ENCODE peak calls at places on chromosomes 4 and X, in ten cellular contexts. C is HepG2; E is cardiac muscle cell; G is heart left ventricle; O is heart right ventricle; A is astrocyte of the spinal cord; V is CD8-positive, alpha-beta T cell; Q is cardiac fibroblast; W is naive thymus-derived CD4-positive, alpha-beta T cell; L is colonic mucosa. K is an unnamed sample.

GRCh38 chrX:40773809-40774208 is 38.5 kb upstream of the MED14 start:
- DNase-seq in Q (peak), O (no peak), A (peak), L (no peak), C (no peak), W (no peak), V (no peak), E (no peak), G (no peak), K (no peak)

GRCh38 chr4:42953316-42953715 is 60.8 kb downstream of the GRXCR1 start:
- DNase-seq in E (no peak), Q (no peak), W (no peak), G (no peak), C (no peak), O (no peak), V (no peak), A (no peak), L (no peak), K (no peak)

GRCh38 chr4:84403656-84404055 is 95.4 kb downstream of the NKX6-1 start:
- DNase-seq in W (no peak), V (no peak), O (no peak), E (no peak), L (no peak), G (no peak), C (no peak), A (peak), Q (no peak), K (no peak)

GRCh38 chrX:135974279-135974856 is 580 bp upstream of the MMGT1 start:
- DNase-seq in Q (peak), W (peak), L (peak), E (peak), G (peak), V (peak), A (peak), O (peak), C (peak), K (no peak)

GRCh38 chr4:2469192-2469984 is 482 bp downstream of the RNF4 start:
- DNase-seq in E (peak), G (peak), V (peak), W (peak), C (no peak), O (peak), Q (peak), A (no peak), L (peak), K (no peak)

GRCh38 chrX:150573702-150574101 is 5.3 kb downstream of the MTM1 start:
- DNase-seq in V (no peak), C (no peak), O (no peak), G (no peak), Q (no peak), W (no peak), L (peak), E (no peak), A (no peak), K (no peak)

GRCh38 chrX:115531818-115532403 is 29.1 kb upstream of the PLS3 start:
- DNase-seq in L (no peak), C (no peak), E (no peak), Q (peak), W (no peak), A (peak), O (no peak), V (no peak), G (no peak), K (no peak)

GRCh38 chr4:120056249-120056648 is 10.4 kb downstream of the MAD2L1 start:
- DNase-seq in V (no peak), E (no peak), C (no peak), W (no peak), A (peak), Q (peak), O (no peak), G (no peak), L (no peak), K (no peak)

GRCh38 chr4:54723220-54723619 is 65.5 kb downstream of the KIT start:
- DNase-seq in L (no peak), Q (no peak), A (no peak), C (no peak), V (no peak), O (no peak), E (peak), W (no peak), G (no peak), K (no peak)

GRCh38 chr4:52750213-52750612 is 1.0 kb downstream of the ERVMER34-1 start:
- DNase-seq in A (no peak), G (no peak), C (no peak), W (no peak), E (no peak), L (no peak), Q (no peak), V (no peak), O (no peak), K (no peak)

GRCh38 chr4:52752921-52753320 is 1.7 kb upstream of the ERVMER34-1 start:
- DNase-seq in E (no peak), A (peak), Q (no peak), V (no peak), L (no peak), W (no peak), C (no peak), G (no peak), O (no peak), K (no peak)

GRCh38 chr4:52750819-52751348 is 341 bp downstream of the ERVMER34-1 start:
- DNase-seq in G (no peak), C (no peak), W (no peak), V (no peak), L (peak), Q (no peak), O (no peak), E (no peak), A (no peak), K (no peak)

GRCh38 chr4:52748432-52748831 is 2.8 kb downstream of the ERVMER34-1 start:
- DNase-seq in W (no peak), V (no peak), A (no peak), C (no peak), E (no peak), O (no peak), G (no peak), L (no peak), Q (no peak), K (no peak)

DNA sequence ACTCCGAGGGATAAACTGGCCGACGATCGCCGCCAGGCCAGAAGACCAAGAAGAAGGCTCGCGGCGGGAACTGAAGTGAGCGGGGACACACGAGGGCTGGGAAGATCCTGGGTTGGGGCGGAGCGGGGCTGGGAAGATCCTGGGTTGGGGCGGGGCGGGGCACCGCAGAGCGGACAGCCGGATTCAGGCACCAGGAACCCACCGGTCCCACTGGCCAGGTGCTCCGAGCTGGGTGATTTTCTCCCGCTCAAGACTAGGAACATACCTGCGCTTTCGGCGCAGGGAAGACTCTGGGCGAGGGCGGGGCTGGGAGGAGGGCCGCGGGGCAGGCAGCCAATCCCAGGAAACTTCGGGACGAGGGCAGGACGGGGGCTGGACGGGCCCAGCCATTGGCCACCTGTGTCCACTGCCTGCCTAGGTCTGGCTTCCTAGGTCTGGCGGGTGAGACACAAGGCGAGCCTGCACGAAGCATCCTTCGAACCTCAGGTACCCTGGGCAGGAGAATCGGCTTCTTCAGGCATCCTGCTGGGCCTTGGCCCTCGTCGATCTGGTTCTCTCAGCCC is at the start of gene ERVMER34-1:
- DNase-seq in L (peak), Q (peak), O (peak), E (peak), V (no peak), W (no peak), G (peak), C (no peak), A (peak), K (no peak)
- H3K4me3 ChIP-seq in L (peak), Q (peak), O (peak), E (peak), V (peak), W (peak), G (peak), C (peak), A (peak), K (peak)

GRCh38 chr4:128427832-128428366 is 140.3 kb upstream of the PGRMC2 start:
- DNase-seq in L (peak), Q (peak), W (no peak), V (no peak), A (peak), G (peak), C (peak), E (no peak), O (peak), K (peak)
- H3K4me3 ChIP-seq in L (no peak), Q (no peak), W (no peak), V (no peak), A (no peak), G (no peak), C (no peak), E (no peak), O (no peak), K (peak)

GRCh38 chr4:80237992-80238391 is 28.5 kb upstream of the FGF5 start:
- DNase-seq in G (no peak), E (no peak), A (peak), L (no peak), C (no peak), O (no peak), Q (peak), W (no peak), V (no peak), K (no peak)
- H3K4me3 ChIP-seq in G (no peak), E (no peak), A (no peak), L (no peak), C (no peak), O (no peak), Q (no peak), W (no peak), V (no peak), K (no peak)

GRCh38 chr4:40199999-40200880 is 3.4 kb downstream of the RHOH start:
- DNase-seq in W (peak), A (peak), C (no peak), E (no peak), V (peak), Q (peak), G (no peak), L (no peak), O (no peak), K (no peak)
- H3K4me3 ChIP-seq in W (peak), A (no peak), C (no peak), E (no peak), V (peak), Q (no peak), G (no peak), L (peak), O (no peak), K (no peak)

GRCh38 chrX:103311401-103311785 is 603 bp upstream of the BEX2 start:
- DNase-seq in Q (no peak), W (no peak), L (no peak), V (no peak), E (no peak), A (no peak), O (no peak), C (no peak), G (no peak), K (no peak)

GRCh38 chrX:103309860-103310591 is 764 bp downstream of the BEX2 start:
- DNase-seq in Q (no peak), L (no peak), V (no peak), W (peak), A (no peak), E (peak), C (no peak), O (no peak), G (no peak), K (no peak)

GRCh38 chrX:103310592-103311400 is at the start of gene BEX2:
- DNase-seq in C (no peak), V (peak), E (peak), O (peak), L (peak), Q (peak), W (peak), G (peak), A (peak), K (peak)
- H3K4me3 ChIP-seq in C (peak), V (peak), E (peak), O (peak), L (peak), Q (peak), W (peak), G (peak), A (peak), K (peak)

DNA sequence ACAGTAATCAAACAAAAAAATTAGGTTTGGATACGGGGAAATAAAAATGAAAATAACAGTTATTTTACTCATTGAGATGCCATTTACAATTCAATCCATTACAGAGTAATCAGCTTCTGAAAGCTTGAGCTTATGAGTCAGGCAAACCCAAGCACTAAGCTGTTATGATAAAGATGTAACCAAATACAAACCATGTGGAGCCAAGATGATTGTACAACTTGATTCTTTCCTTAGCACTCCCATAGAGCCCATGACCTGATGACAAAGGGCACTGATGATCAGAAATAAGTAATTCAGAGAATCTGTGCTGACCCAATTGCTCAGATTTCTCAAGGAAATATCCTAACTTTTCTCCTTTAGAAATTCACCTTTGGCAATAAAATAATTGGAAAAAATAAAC is 40.5 kb upstream of the PRKG2 start:
- DNase-seq in E (no peak), A (peak), Q (peak), L (no peak), G (no peak), O (no peak), V (no peak), W (no peak), C (no peak), K (no peak)
- H3K4me3 ChIP-seq in E (no peak), A (no peak), Q (no peak), L (no peak), G (no peak), O (no peak), V (no peak), W (no peak), C (no peak), K (no peak)

DNA sequence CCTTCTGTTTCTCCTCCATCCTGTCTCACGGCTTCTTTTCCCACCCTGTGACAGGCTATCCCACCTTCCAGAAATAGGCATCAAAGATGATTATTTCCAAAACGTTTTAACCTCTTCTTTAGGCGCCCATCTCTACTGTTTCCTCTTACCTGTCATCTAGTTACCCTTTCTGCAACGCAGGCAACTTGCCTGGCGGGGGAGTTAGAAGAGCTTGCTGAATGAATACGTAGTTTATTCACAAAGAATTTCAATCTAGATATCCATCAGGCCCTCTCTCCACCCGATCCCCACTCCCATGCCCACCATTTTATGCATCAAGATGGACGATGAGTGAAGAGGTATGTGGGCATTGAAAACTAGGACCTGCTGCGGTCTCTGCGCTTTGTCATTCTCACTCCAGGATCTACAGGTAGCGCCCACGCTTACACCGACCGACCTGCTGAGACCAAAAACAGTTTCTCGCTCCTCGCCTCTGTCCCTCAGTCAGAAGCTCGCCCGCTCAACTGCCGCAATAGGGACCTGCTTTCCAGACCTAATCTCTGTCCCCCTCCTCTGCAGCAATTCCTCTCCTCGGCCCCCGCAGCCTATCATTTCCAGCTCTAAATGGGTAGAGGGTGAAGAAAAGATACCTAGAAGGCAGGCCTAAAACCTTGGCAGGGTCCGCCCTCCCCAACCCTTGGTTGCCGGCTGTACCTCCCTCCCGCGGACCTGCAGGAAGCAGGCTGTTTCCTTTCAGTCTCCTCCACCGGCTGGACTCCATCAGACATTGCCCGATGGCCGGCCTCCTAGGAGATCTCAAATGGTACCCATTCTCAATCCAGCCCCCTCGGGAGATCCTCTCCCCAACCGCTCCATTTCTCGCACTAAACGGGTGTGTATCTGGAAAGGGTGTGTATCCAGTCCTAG is 624 bp downstream of the BEX5 start:
- DNase-seq in C (no peak), E (peak), L (peak), V (peak), A (no peak), W (peak), G (no peak), Q (no peak), O (no peak), K (no peak)
- H3K4me3 ChIP-seq in C (no peak), E (peak), L (peak), V (peak), A (peak), W (peak), G (peak), Q (no peak), O (no peak), K (peak)

DNA sequence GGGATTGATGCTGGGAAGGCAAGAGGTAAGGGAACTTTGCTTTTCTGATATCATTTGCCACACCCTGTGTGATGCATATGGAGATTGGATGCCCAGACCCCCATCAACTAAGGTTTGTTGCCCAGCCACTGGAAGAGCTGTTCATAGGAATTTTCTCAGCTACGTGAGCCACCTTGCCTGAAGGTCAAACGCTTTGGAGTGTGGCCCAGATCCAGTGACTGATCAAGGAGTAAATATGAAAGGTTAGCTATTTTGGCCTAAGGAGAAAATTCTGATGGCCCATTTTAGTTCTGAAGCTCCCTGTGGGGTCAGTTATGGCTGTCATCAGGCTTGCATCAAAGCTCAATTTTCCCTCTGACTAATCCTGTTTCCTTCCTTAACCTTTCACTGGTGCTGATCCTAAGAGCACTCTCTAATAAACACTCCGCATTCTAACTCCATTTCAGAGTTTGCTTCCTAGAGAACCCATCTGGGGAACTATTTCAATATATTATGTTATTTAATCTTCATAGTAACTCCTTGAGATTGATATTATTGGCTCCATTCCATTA is 407.7 kb downstream of the SPRY1 start:
- DNase-seq in A (no peak), V (no peak), W (no peak), O (no peak), C (no peak), L (no peak), Q (no peak), G (no peak), E (no peak), K (no peak)
- H3K4me3 ChIP-seq in A (no peak), V (no peak), W (no peak), O (no peak), C (no peak), L (no peak), Q (no peak), G (no peak), E (no peak), K (no peak)

GRCh38 chr4:75722417-75722816 is 2.0 kb upstream of the USO1 start:
- DNase-seq in L (no peak), O (no peak), W (no peak), E (no peak), V (no peak), A (no peak), G (no peak), Q (no peak), C (no peak), K (no peak)
- H3K4me3 ChIP-seq in L (no peak), O (no peak), W (no peak), E (peak), V (no peak), A (no peak), G (no peak), Q (no peak), C (peak), K (no peak)

DNA sequence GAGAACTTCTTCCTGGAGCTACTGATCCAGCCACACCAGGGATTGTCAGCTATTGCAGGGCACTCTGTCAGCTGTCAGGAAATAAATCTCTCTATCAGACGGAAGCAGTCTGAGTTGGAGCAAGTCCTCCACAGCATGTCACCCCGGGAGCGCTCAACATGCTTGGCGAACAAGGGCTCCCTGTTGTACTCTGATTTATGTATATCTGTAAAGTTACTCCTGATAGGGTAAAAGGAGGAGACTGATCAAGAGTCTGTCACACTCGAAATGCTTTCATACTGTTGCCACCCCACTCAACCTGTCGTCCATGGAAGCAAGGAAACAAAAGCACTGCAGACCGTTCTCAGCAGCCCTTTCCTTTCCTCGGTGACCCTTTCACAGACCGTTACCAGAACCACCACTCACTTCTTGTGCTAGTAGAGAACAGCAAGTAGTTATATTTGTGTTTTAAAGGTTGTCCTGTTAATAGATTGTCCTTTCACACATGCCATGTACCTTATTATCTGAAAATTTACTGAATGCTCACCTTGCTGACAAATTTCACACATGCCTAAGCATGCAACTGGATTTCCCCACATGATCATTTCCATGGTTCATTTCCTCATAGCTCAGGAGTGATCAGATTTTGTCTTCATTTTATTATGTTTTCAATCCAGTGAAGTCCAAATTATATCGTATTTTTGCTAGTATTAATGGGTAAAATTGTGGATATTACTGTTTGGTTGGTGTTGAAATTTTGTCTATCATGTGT is 2108.9 kb upstream of the TENM3 start:
- DNase-seq in O (no peak), V (no peak), C (no peak), L (peak), A (peak), G (no peak), W (no peak), E (peak), Q (no peak), K (peak)
- H3K4me3 ChIP-seq in O (no peak), V (no peak), C (no peak), L (no peak), A (no peak), G (no peak), W (no peak), E (no peak), Q (no peak), K (peak)